ENCODE peak calls at places on chromosomes 4 and X, in nine cellular contexts. K is CD8-positive, alpha-beta memory T cell; B is HT-29; H is GM23338; A is midbrain; M is activated CD4-positive, alpha-beta T cell treated with anti-CD3 and anti-CD28 coated beads, Interleukin-2, amount 50 U/mL, for 4 hours; P is germinal center; D is stimulated activated CD8-positive, alpha-beta memory T cell treated with anti-CD3 and anti-CD28 coated beads, Interleukin-2, amount 100 ng/mL, for 48 hours; L is A549. E is an unnamed sample.

GRCh38 chrX:100645106-100645505 is 1.1 kb downstream of the SRPX2 start:
- DNase-seq in P (no peak), A (no peak), L (no peak), B (no peak), D (no peak), H (no peak), K (no peak), M (no peak), E (no peak)

GRCh38 chr4:126267689-126268088 is 952.9 kb downstream of the FAT4 start:
- DNase-seq in M (no peak), P (no peak), D (no peak), A (no peak), L (peak; percentile 0), H (no peak), B (no peak), K (no peak), E (no peak)

GRCh38 chr4:3306465-3306864 is 13.6 kb downstream of the RGS12 start:
- DNase-seq in M (no peak), H (no peak), D (no peak), A (no peak), P (no peak), K (no peak), B (no peak), L (no peak), E (no peak)

GRCh38 chrX:136910565-136911040 is 30.1 kb upstream of the RBMX start:
- DNase-seq in B (no peak), K (no peak), H (no peak), P (no peak), L (no peak), A (no peak), D (no peak), M (no peak), E (no peak)

GRCh38 chrX:107450823-107451509 is 1.5 kb downstream of the FRMPD3 start:
- DNase-seq in B (no peak), K (peak; percentile 67), P (peak; percentile 51), L (peak; percentile 16), M (no peak), D (no peak), H (peak; percentile 85), A (no peak), E (no peak)

GRCh38 chrX:100994352-100995281 is 25.1 kb downstream of the ARL13A start:
- DNase-seq in H (no peak), D (no peak), B (peak; percentile 66), K (no peak), A (no peak), P (no peak), M (no peak), L (peak; percentile 48), E (peak; percentile 1)

GRCh38 chr4:186946682-186947294 is 223.1 kb upstream of the FAT1 start:
- DNase-seq in M (no peak), P (no peak), K (no peak), D (no peak), B (peak; percentile 90), A (no peak), H (peak; percentile 73), L (peak; percentile 79), E (no peak)

GRCh38 chrX:118056870-118057269 is 59.7 kb downstream of the KLHL13 start:
- DNase-seq in D (no peak), B (no peak), L (no peak), P (no peak), K (no peak), H (no peak), A (no peak), M (no peak), E (no peak)

GRCh38 chrX:11663875-11664210 is 1.9 kb downstream of the ARHGAP6 start:
- DNase-seq in L (peak; percentile 2), D (no peak), M (no peak), H (peak; percentile 3), P (no peak), A (no peak), B (no peak), K (no peak), E (no peak)

GRCh38 chr4:173801876-173802713 is 272.1 kb upstream of the HAND2 start:
- DNase-seq in D (no peak), H (no peak), L (no peak), K (no peak), P (no peak), M (no peak), A (no peak), B (no peak), E (no peak)

GRCh38 chr4:55838356-55838755 is 15.1 kb upstream of the EXOC1 start:
- DNase-seq in P (no peak), M (no peak), H (no peak), B (no peak), A (no peak), L (no peak), K (no peak), D (no peak), E (no peak)

GRCh38 chrX:35380808-35381700 is 417.1 kb upstream of the MAGEB16 start:
- DNase-seq in D (no peak), K (no peak), P (no peak), M (no peak), B (peak; percentile 42), A (no peak), L (peak; percentile 36), H (peak; percentile 53), E (peak; percentile 1)

GRCh38 chr4:41360214-41360910 is 103.6 kb downstream of the UCHL1 start:
- DNase-seq in H (peak; percentile 74), M (no peak), L (peak; percentile 61), P (peak; percentile 28), D (no peak), A (peak; percentile 87), B (peak; percentile 76), K (no peak), E (no peak)

GRCh38 chrX:19883878-19884277 is 3.5 kb downstream of the SH3KBP1 start:
- DNase-seq in H (no peak), K (no peak), A (no peak), L (peak; percentile 11), B (peak; percentile 29), M (no peak), P (no peak), D (no peak), E (no peak)

GRCh38 chr4:24675723-24676122 is 91.4 kb upstream of the DHX15 start:
- DNase-seq in M (no peak), K (no peak), H (no peak), A (no peak), D (no peak), B (no peak), L (no peak), P (no peak), E (peak; percentile 57)

GRCh38 chr4:167606551-167606950 is 372.3 kb upstream of the SPOCK3 start:
- DNase-seq in P (no peak), D (no peak), K (no peak), M (no peak), H (peak; percentile 10), L (no peak), B (no peak), A (no peak), E (no peak)